ENCODE peak calls at places on chromosomes 6 and 20, in nine cellular contexts. D, O, H, Y, U, Z, I, K and T are unnamed samples.

GRCh38 chr6:25179051-25179778 is 100.0 kb upstream of the CARMIL1 start:
- DNase-seq in D (no peak), O (no peak), H (no peak), Y (peak; percentile 79), U (no peak), Z (no peak), I (no peak), K (no peak), T (no peak)

GRCh38 chr6:100346828-100347227 is 117.9 kb downstream of the SIM1 start:
- DNase-seq in D (no peak), O (no peak), H (no peak), Y (no peak), U (no peak), Z (no peak), I (no peak), K (no peak), T (no peak)

GRCh38 chr6:34986845-34987246 is 97.8 kb downstream of the ANKS1A start:
- DNase-seq in D (peak; percentile 39), O (peak; percentile 74), H (peak; percentile 43), Y (peak; percentile 90), U (peak; percentile 95), Z (peak; percentile 70), I (peak; percentile 65), K (peak; percentile 67), T (peak; percentile 28)

GRCh38 chr20:53751394-53752368 is 158.0 kb upstream of the ZNF217 start:
- DNase-seq in D (no peak), O (no peak), H (peak; percentile 21), Y (peak; percentile 5), U (no peak), Z (no peak), I (no peak), K (peak; percentile 30), T (peak; percentile 84)

GRCh38 chr6:50720623-50721022 is 7.3 kb downstream of the TFAP2D start:
- DNase-seq in D (no peak), O (peak; percentile 73), H (no peak), Y (peak; percentile 17), U (peak; percentile 90), Z (no peak), I (peak; percentile 1), K (no peak), T (no peak)

GRCh38 chr6:105193647-105194046 is 13.8 kb upstream of the POPDC3 start:
- DNase-seq in D (no peak), O (no peak), H (no peak), Y (no peak), U (no peak), Z (no peak), I (no peak), K (no peak), T (no peak)

GRCh38 chr20:1524004-1524403 is 32.8 kb upstream of the SIRPB2 start:
- DNase-seq in D (no peak), O (no peak), H (no peak), Y (peak; percentile 7), U (no peak), Z (no peak), I (no peak), K (peak; percentile 42), T (peak; percentile 4)

GRCh38 chr20:50514750-50515149 is 4.6 kb downstream of the PTPN1 start:
- DNase-seq in D (no peak), O (no peak), H (no peak), Y (no peak), U (no peak), Z (no peak), I (no peak), K (no peak), T (no peak)

GRCh38 chr20:34526466-34526865 is 10.2 kb downstream of the DYNLRB1 start:
- DNase-seq in D (no peak), O (no peak), H (no peak), Y (no peak), U (no peak), Z (no peak), I (no peak), K (no peak), T (no peak)

GRCh38 chr6:126118058-126118759 is 131.9 kb downstream of the TRMT11 start:
- DNase-seq in D (no peak), O (no peak), H (no peak), Y (no peak), U (no peak), Z (no peak), I (peak; percentile 24), K (no peak), T (no peak)

GRCh38 chr20:19737025-19737424 is 21.0 kb upstream of the RIN2 start:
- DNase-seq in D (no peak), O (no peak), H (no peak), Y (no peak), U (no peak), Z (peak; percentile 16), I (peak; percentile 32), K (no peak), T (no peak)

GRCh38 chr6:21333715-21334114 is 259.8 kb upstream of the SOX4 start:
- DNase-seq in D (no peak), O (no peak), H (no peak), Y (no peak), U (no peak), Z (no peak), I (no peak), K (no peak), T (no peak)

GRCh38 chr6:22600059-22600458 is 30.7 kb downstream of the HDGFL1 start:
- DNase-seq in D (no peak), O (no peak), H (no peak), Y (no peak), U (no peak), Z (no peak), I (peak; percentile 33), K (no peak), T (no peak)

GRCh38 chr20:2778602-2779321 is 21.7 kb downstream of the CPXM1 start:
- DNase-seq in D (no peak), O (no peak), H (no peak), Y (no peak), U (no peak), Z (no peak), I (no peak), K (no peak), T (no peak)

GRCh38 chr6:156336096-156336495 is 441.1 kb upstream of the ARID1B start:
- DNase-seq in D (no peak), O (no peak), H (no peak), Y (no peak), U (peak; percentile 80), Z (peak; percentile 15), I (no peak), K (no peak), T (no peak)

GRCh38 chr6:163176097-163176496 is 238.4 kb upstream of the QKI start:
- DNase-seq in D (no peak), O (no peak), H (no peak), Y (no peak), U (no peak), Z (no peak), I (no peak), K (no peak), T (no peak)

GRCh38 chr20:1907586-1907985 is 12.4 kb downstream of the SIRPA start:
- DNase-seq in D (no peak), O (no peak), H (no peak), Y (no peak), U (no peak), Z (no peak), I (peak; percentile 5), K (no peak), T (no peak)

GRCh38 chr6:157198425-157199279 is 124.7 kb downstream of the TMEM242 start:
- DNase-seq in D (no peak), O (no peak), H (no peak), Y (no peak), U (no peak), Z (peak; percentile 98), I (no peak), K (no peak), T (no peak)

GRCh38 chr6:151501511-151502136 is 7.8 kb downstream of the CCDC170 start:
- DNase-seq in D (no peak), O (no peak), H (no peak), Y (no peak), U (no peak), Z (no peak), I (no peak), K (no peak), T (no peak)

GRCh38 chr6:24431045-24431451 is 28.3 kb downstream of the MRS2 start:
- DNase-seq in D (peak; percentile 46), O (no peak), H (peak; percentile 4), Y (peak; percentile 65), U (peak; percentile 59), Z (peak; percentile 30), I (peak; percentile 38), K (peak; percentile 49), T (no peak)

GRCh38 chr20:48384147-48384818 is 443.5 kb downstream of the PREX1 start:
- DNase-seq in D (no peak), O (peak; percentile 87), H (no peak), Y (no peak), U (no peak), Z (no peak), I (no peak), K (peak; percentile 58), T (no peak)

GRCh38 chr20:31595654-31596411 is 9.3 kb upstream of the ID1 start:
- DNase-seq in D (no peak), O (peak; percentile 95), H (no peak), Y (no peak), U (peak; percentile 94), Z (peak; percentile 36), I (no peak), K (no peak), T (no peak)